ENCODE peak calls at places on chromosomes 12 and 14, in four cellular contexts. One of them, this sample, is unnamed.

GRCh38 chr14:105774001-105774400 is 247.6 kb downstream of the TMEM121 start:
- DNase-seq in uterus: no peak
- DNase-seq in K562: no peak
- DNase-seq in bronchial epithelial cell: no peak
- DNase-seq in this sample: no peak

GRCh38 chr14:33686218-33686617 is 264.7 kb downstream of the EGLN3 start:
- DNase-seq in uterus: no peak
- DNase-seq in K562: no peak
- DNase-seq in bronchial epithelial cell: peak; percentile 79
- DNase-seq in this sample: no peak

GRCh38 chr12:124884587-124885438 is 21.1 kb upstream of the SCARB1 start:
- DNase-seq in bronchial epithelial cell: no peak
- DNase-seq in K562: peak; percentile 82
- DNase-seq in uterus: no peak
- DNase-seq in this sample: no peak

GRCh38 chr14:71554959-71555612 is 377.1 kb upstream of the RGS6 start:
- DNase-seq in bronchial epithelial cell: no peak
- DNase-seq in uterus: no peak
- DNase-seq in K562: no peak
- DNase-seq in this sample: no peak

GRCh38 chr12:15823360-15824128 is 34.4 kb upstream of the EPS8 start:
- DNase-seq in bronchial epithelial cell: peak; percentile 53
- DNase-seq in K562: no peak
- DNase-seq in uterus: no peak
- DNase-seq in this sample: no peak

GRCh38 chr14:51367600-51367931 is 127.5 kb downstream of the TMX1 start:
- DNase-seq in uterus: no peak
- DNase-seq in bronchial epithelial cell: peak; percentile 57
- DNase-seq in K562: no peak
- DNase-seq in this sample: no peak

GRCh38 chr14:75142494-75142893 is 15.6 kb upstream of the NEK9 start:
- DNase-seq in bronchial epithelial cell: no peak
- DNase-seq in uterus: no peak
- DNase-seq in K562: no peak
- DNase-seq in this sample: no peak

GRCh38 chr12:44000309-44000952 is 164.6 kb downstream of the TMEM117 start:
- DNase-seq in K562: peak; percentile 27
- DNase-seq in bronchial epithelial cell: peak; percentile 78
- DNase-seq in uterus: no peak
- DNase-seq in this sample: no peak

GRCh38 chr14:91575469-91576208 is 65.5 kb upstream of the PPP4R3A start:
- DNase-seq in uterus: no peak
- DNase-seq in bronchial epithelial cell: no peak
- DNase-seq in K562: no peak
- DNase-seq in this sample: no peak

GRCh38 chr12:84276215-84276614 is 636.4 kb downstream of the SLC6A15 start:
- DNase-seq in uterus: no peak
- DNase-seq in bronchial epithelial cell: no peak
- DNase-seq in K562: no peak
- DNase-seq in this sample: no peak
- TF ChIP-seq CTCF in uterus: no peak
- TF ChIP-seq CTCF in bronchial epithelial cell: no peak
- TF ChIP-seq CTCF in K562: no peak
- TF ChIP-seq CTCF in this sample: no peak

GRCh38 chr12:65943388-65944137 is 119.3 kb downstream of the HMGA2 start:
- DNase-seq in K562: no peak
- DNase-seq in uterus: no peak
- DNase-seq in bronchial epithelial cell: no peak
- DNase-seq in this sample: no peak
- TF ChIP-seq CTCF in K562: no peak
- TF ChIP-seq CTCF in uterus: no peak
- TF ChIP-seq CTCF in bronchial epithelial cell: peak; percentile 12
- TF ChIP-seq CTCF in this sample: no peak

GRCh38 chr12:57240926-57241555 is 9.9 kb downstream of the STAC3 start:
- DNase-seq in uterus: no peak
- DNase-seq in K562: no peak
- DNase-seq in bronchial epithelial cell: no peak
- DNase-seq in this sample: no peak
- TF ChIP-seq CTCF in uterus: no peak
- TF ChIP-seq CTCF in K562: peak; percentile 2
- TF ChIP-seq CTCF in bronchial epithelial cell: no peak
- TF ChIP-seq CTCF in this sample: no peak

DNA sequence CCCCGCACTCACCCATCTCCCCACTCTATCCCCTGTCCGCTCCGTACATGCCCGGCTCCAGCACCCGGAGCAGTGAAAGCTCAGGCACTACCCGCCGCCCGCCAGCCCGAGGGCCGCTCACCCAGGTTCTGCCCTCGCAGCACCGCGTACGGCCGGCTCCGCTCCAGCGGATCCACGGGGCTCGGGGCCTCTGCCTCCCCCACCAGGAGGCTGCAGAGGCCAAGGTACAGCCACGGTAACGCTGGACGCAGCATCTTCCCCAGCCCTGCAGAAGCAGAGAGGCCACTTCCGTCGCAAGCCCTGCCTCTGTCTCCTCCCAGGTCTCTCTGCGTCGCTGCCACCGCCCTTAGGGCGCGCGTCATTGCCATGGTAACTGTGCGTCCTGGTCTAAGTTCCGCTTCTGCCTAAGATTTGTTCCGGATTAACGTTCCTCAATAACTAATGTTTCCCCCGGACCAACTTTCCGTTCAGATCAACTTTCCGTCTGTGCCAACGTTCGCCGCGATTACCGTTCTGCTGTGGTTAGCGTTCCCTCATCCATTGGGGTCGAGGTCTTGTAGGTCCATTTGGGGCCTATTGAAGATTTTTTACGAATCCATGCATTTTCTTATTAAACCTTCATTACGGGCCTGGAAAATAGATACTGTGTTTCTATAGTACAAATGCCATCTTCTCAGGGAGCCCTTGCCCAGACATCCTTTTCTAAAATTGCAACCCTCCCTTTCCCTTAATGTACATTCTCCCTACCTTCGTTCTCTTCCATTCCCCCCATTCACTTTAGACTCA is at the start of gene C12orf76:
- DNase-seq in uterus: peak; percentile 93
- DNase-seq in bronchial epithelial cell: peak; percentile 89
- DNase-seq in K562: peak; percentile 85
- DNase-seq in this sample: peak; percentile 79
- TF ChIP-seq CTCF in uterus: no peak
- TF ChIP-seq CTCF in bronchial epithelial cell: no peak
- TF ChIP-seq CTCF in K562: peak; percentile 54
- TF ChIP-seq CTCF in this sample: no peak

GRCh38 chr14:29706700-29707099 is 220.9 kb downstream of the PRKD1 start:
- DNase-seq in bronchial epithelial cell: peak; percentile 5
- DNase-seq in K562: no peak
- DNase-seq in uterus: no peak
- DNase-seq in this sample: no peak
- TF ChIP-seq CTCF in bronchial epithelial cell: no peak
- TF ChIP-seq CTCF in K562: no peak
- TF ChIP-seq CTCF in uterus: no peak
- TF ChIP-seq CTCF in this sample: no peak

GRCh38 chr12:54017027-54017788 is 8.4 kb downstream of the HOXC8 start:
- DNase-seq in K562: no peak
- DNase-seq in uterus: no peak
- DNase-seq in bronchial epithelial cell: no peak
- DNase-seq in this sample: no peak
- TF ChIP-seq CTCF in K562: peak; percentile 15
- TF ChIP-seq CTCF in uterus: no peak
- TF ChIP-seq CTCF in bronchial epithelial cell: no peak
- TF ChIP-seq CTCF in this sample: no peak